ENCODE peak calls at places on chromosomes 2 and 18, in four cellular contexts. One of them, this sample, is unnamed.

GRCh38 chr2:46392561-46393351 is 86.6 kb upstream of the TMEM247 start:
- DNase-seq in KBM-7: no peak
- DNase-seq in foreskin fibroblast: no peak
- DNase-seq in HTR-8/SVneo: no peak
- DNase-seq in this sample: no peak

GRCh38 chr2:231371430-231372054 is 24.0 kb upstream of the B3GNT7 start:
- DNase-seq in HTR-8/SVneo: no peak
- DNase-seq in foreskin fibroblast: no peak
- DNase-seq in KBM-7: no peak
- DNase-seq in this sample: no peak

GRCh38 chr2:54531558-54531957 is 75.4 kb downstream of the SPTBN1 start:
- DNase-seq in HTR-8/SVneo: peak; percentile 26
- DNase-seq in foreskin fibroblast: no peak
- DNase-seq in KBM-7: no peak
- DNase-seq in this sample: no peak

GRCh38 chr18:26457611-26458350 is 90.6 kb downstream of the KCTD1 start:
- DNase-seq in foreskin fibroblast: no peak
- DNase-seq in KBM-7: no peak
- DNase-seq in HTR-8/SVneo: no peak
- DNase-seq in this sample: no peak

GRCh38 chr2:106030287-106031268 is 163.5 kb downstream of the UXS1 start:
- DNase-seq in KBM-7: no peak
- DNase-seq in HTR-8/SVneo: no peak
- DNase-seq in foreskin fibroblast: peak; percentile 76
- DNase-seq in this sample: peak; percentile 30

GRCh38 chr18:61892683-61893303 is at the start of gene RNF152:
- DNase-seq in foreskin fibroblast: no peak
- DNase-seq in HTR-8/SVneo: no peak
- DNase-seq in KBM-7: peak; percentile 24
- DNase-seq in this sample: peak; percentile 54

GRCh38 chr2:1744151-1744445 is 217 bp downstream of the PXDN start:
- DNase-seq in HTR-8/SVneo: no peak
- DNase-seq in KBM-7: no peak
- DNase-seq in foreskin fibroblast: no peak
- DNase-seq in this sample: no peak

GRCh38 chr18:58694221-58694620 is 23.0 kb downstream of the MALT1 start:
- DNase-seq in KBM-7: no peak
- DNase-seq in HTR-8/SVneo: no peak
- DNase-seq in foreskin fibroblast: no peak
- DNase-seq in this sample: no peak

GRCh38 chr2:213036836-213037235 is 114.6 kb downstream of the IKZF2 start:
- DNase-seq in KBM-7: no peak
- DNase-seq in HTR-8/SVneo: no peak
- DNase-seq in foreskin fibroblast: peak; percentile 35
- DNase-seq in this sample: no peak

GRCh38 chr18:77022556-77022955 is 110.0 kb downstream of the MBP start:
- DNase-seq in foreskin fibroblast: no peak
- DNase-seq in HTR-8/SVneo: no peak
- DNase-seq in KBM-7: no peak
- DNase-seq in this sample: no peak

GRCh38 chr18:12597775-12598174 is 60.1 kb downstream of the SPIRE1 start:
- DNase-seq in KBM-7: no peak
- DNase-seq in foreskin fibroblast: peak; percentile 92
- DNase-seq in HTR-8/SVneo: peak; percentile 67
- DNase-seq in this sample: no peak

GRCh38 chr2:1310866-1311265 is 102.4 kb upstream of the TPO start:
- DNase-seq in foreskin fibroblast: no peak
- DNase-seq in HTR-8/SVneo: no peak
- DNase-seq in KBM-7: no peak
- DNase-seq in this sample: no peak

GRCh38 chr2:165725421-165725820 is 68.6 kb downstream of the GALNT3 start:
- DNase-seq in HTR-8/SVneo: peak; percentile 3
- DNase-seq in foreskin fibroblast: peak; percentile 66
- DNase-seq in KBM-7: no peak
- DNase-seq in this sample: no peak

GRCh38 chr2:182946949-182947348 is 80.5 kb upstream of the FRZB start:
- DNase-seq in HTR-8/SVneo: peak; percentile 15
- DNase-seq in foreskin fibroblast: no peak
- DNase-seq in KBM-7: no peak
- DNase-seq in this sample: peak; percentile 21

GRCh38 chr2:80852079-80852807 is 547.7 kb upstream of the LRRTM1 start:
- DNase-seq in foreskin fibroblast: no peak
- DNase-seq in HTR-8/SVneo: no peak
- DNase-seq in KBM-7: no peak
- DNase-seq in this sample: no peak

GRCh38 chr2:163735692-163736432 is at the start of gene FIGN:
- DNase-seq in foreskin fibroblast: peak; percentile 79
- DNase-seq in KBM-7: peak; percentile 24
- DNase-seq in HTR-8/SVneo: peak; percentile 60
- DNase-seq in this sample: peak; percentile 47

GRCh38 chr2:207487650-207488315 is 42.0 kb upstream of the CREB1 start:
- DNase-seq in HTR-8/SVneo: peak; percentile 86
- DNase-seq in KBM-7: no peak
- DNase-seq in foreskin fibroblast: peak; percentile 84
- DNase-seq in this sample: no peak

GRCh38 chr2:112220186-112220585 is 34.7 kb downstream of the ZC3H8 start:
- DNase-seq in HTR-8/SVneo: no peak
- DNase-seq in KBM-7: no peak
- DNase-seq in foreskin fibroblast: no peak
- DNase-seq in this sample: no peak

GRCh38 chr2:168666339-168666738 is 136.1 kb upstream of the NOSTRIN start:
- DNase-seq in foreskin fibroblast: no peak
- DNase-seq in HTR-8/SVneo: no peak
- DNase-seq in KBM-7: no peak
- DNase-seq in this sample: no peak